ENCODE peak calls at places on chromosomes 2 and 18, in six cellular contexts. V is omental fat pad, N is right lobe of liver, H is PC-9, A is cardiac muscle cell, C is ovary. I is an unnamed sample.

GRCh38 chr18:62324917-62325805 is at the start of gene TNFRSF11A:
- DNase-seq in C (no peak), A (peak), N (peak), V (no peak), H (no peak), I (peak)

GRCh38 chr2:134737671-134738070 is 18.9 kb upstream of the TMEM163 start:
- DNase-seq in C (no peak), V (no peak), N (no peak), H (no peak), A (no peak), I (no peak)

GRCh38 chr2:58341047-58341446 is 99.9 kb upstream of the FANCL start:
- DNase-seq in N (no peak), H (no peak), V (no peak), A (no peak), C (no peak), I (no peak)

GRCh38 chr18:37289423-37289822 is 276.2 kb downstream of the CELF4 start:
- DNase-seq in A (no peak), V (no peak), C (no peak), H (no peak), N (no peak), I (no peak)

GRCh38 chr2:128564551-128564950 is 245.9 kb upstream of the HS6ST1 start:
- DNase-seq in H (no peak), A (no peak), V (no peak), C (no peak), N (peak), I (no peak)

GRCh38 chr2:66585616-66586015 is 150.7 kb downstream of the MEIS1 start:
- DNase-seq in H (no peak), C (no peak), A (no peak), V (no peak), N (no peak), I (no peak)

GRCh38 chr2:112157472-112157871 is 19.3 kb downstream of the FBLN7 start:
- DNase-seq in C (no peak), V (no peak), A (no peak), H (no peak), N (no peak), I (no peak)

GRCh38 chr2:102488063-102488462 is 15.0 kb downstream of the SLC9A4 start:
- DNase-seq in N (no peak), C (no peak), A (no peak), H (peak), V (no peak), I (peak)

GRCh38 chr2:213129311-213129710 is 22.1 kb downstream of the IKZF2 start:
- DNase-seq in A (no peak), C (no peak), V (no peak), H (no peak), N (no peak), I (no peak)

GRCh38 chr2:28583899-28584553 is 88.2 kb downstream of the PLB1 start:
- DNase-seq in H (peak), N (no peak), C (peak), A (no peak), V (peak), I (peak)

GRCh38 chr18:27109403-27109802 is 75.7 kb downstream of the CHST9 start:
- DNase-seq in V (no peak), N (no peak), A (no peak), H (no peak), C (no peak), I (no peak)

GRCh38 chr2:10978112-10978670 is 66.5 kb downstream of the KCNF1 start:
- DNase-seq in C (no peak), A (peak), N (peak), H (no peak), V (no peak), I (no peak)

GRCh38 chr18:25223899-25224607 is 127.9 kb downstream of the ZNF521 start:
- DNase-seq in V (no peak), H (no peak), N (no peak), C (no peak), A (no peak), I (no peak)

GRCh38 chr2:67486041-67486796 is 89.1 kb downstream of the ETAA1 start:
- DNase-seq in H (no peak), N (no peak), A (no peak), C (no peak), V (no peak), I (peak)

GRCh38 chr2:145108385-145108784 is 588.5 kb upstream of the ZEB2 start:
- DNase-seq in V (no peak), A (no peak), N (peak), C (no peak), H (no peak), I (no peak)

GRCh38 chr2:143175435-143175834 is 46.2 kb downstream of the ARHGAP15 start:
- DNase-seq in A (no peak), C (no peak), H (no peak), V (no peak), N (no peak), I (no peak)

GRCh38 chr2:143176606-143177005 is 47.4 kb downstream of the ARHGAP15 start:
- DNase-seq in V (no peak), N (no peak), A (no peak), C (no peak), H (no peak), I (no peak)

GRCh38 chr2:143169105-143169504 is 39.9 kb downstream of the ARHGAP15 start:
- DNase-seq in V (no peak), H (no peak), N (no peak), A (no peak), C (no peak), I (no peak)

GRCh38 chr2:143177081-143177786 is 48.0 kb downstream of the ARHGAP15 start:
- DNase-seq in N (no peak), H (no peak), V (no peak), A (no peak), C (no peak), I (no peak)

DNA sequence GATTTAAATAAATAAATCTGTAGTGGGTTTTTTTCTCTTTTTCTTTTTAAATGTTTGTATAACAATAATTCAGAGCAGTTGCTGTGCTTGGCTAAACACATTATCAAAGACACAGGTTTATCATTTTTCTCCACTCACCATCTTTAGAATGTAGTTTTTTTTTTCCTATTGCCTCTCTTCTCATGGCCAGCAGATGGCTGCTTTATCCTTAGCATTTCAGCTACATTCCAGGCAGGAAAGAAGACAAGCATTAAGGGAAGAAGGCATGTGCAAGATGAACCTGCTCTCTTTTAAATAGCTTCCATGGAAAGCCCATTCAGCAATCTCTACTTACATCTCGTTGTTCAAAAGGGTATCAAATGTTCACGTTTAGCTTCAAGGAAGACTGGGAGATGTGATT is 42.6 kb downstream of the ARHGAP15 start:
- DNase-seq in N (no peak), H (no peak), V (no peak), A (no peak), C (no peak), I (peak)
- TF ChIP-seq CTCF in N (no peak), H (peak), V (no peak), A (peak), C (no peak), I (peak)

DNA sequence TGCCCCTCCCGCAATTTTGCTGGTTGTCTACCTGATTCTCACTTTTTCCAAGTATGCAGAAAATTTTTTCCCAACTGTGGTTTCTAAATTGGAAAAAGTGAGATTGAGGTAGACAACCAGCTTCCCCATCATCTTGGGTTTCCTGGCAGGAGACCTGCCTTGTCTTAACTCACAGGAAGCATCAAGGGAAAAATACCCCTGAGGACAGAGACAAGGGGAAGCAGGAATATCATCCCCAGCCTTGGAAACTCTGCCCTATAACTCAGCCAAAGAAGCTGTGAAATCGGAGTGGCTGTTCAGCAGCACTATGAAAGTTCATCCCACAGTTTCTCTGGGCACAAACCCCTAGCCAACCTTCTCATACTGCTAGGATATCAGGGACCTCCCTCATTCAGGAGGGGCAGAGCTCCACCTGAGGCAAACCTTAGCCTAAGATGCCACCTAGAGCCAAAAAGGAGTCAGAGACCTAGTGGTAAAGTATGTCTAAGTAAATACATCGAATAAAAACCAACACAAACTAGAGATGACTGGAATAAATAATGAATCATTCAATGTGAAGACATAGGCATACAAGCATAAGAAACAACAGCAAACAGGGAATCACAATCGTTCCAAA is 68.2 kb downstream of the ZSWIM2 start:
- DNase-seq in H (peak), C (no peak), V (no peak), N (no peak), A (peak), I (no peak)
- TF ChIP-seq CTCF in H (peak), C (no peak), V (no peak), N (no peak), A (peak), I (no peak)

GRCh38 chr2:211085056-211085680 is 528.8 kb downstream of the CPS1 start:
- DNase-seq in N (no peak), H (no peak), C (no peak), V (no peak), A (peak), I (peak)
- TF ChIP-seq CTCF in N (peak), H (peak), C (no peak), V (no peak), A (peak), I (peak)

GRCh38 chr2:238030422-238031155 is 30.2 kb upstream of the SCLY start:
- DNase-seq in H (no peak), N (no peak), V (no peak), A (no peak), C (no peak), I (no peak)
- TF ChIP-seq CTCF in H (no peak), N (no peak), V (no peak), A (no peak), C (no peak), I (no peak)

I was measured in foreskin fibroblast.